ENCODE peak calls at places on chromosomes 4 and X, in five cellular contexts. O, V, L, B and N are unnamed samples.

GRCh38 chr4:1796486-1797204 is 3.6 kb downstream of the FGFR3 start:
- DNase-seq in B (no peak), V (no peak), L (no peak), O (no peak), N (no peak)

GRCh38 chr4:25449270-25449669 is 72.2 kb downstream of the ANAPC4 start:
- DNase-seq in O (no peak), B (no peak), V (no peak), L (no peak), N (no peak)

GRCh38 chr4:98113005-98113404 is 30.3 kb downstream of the STPG2 start:
- DNase-seq in O (peak), B (no peak), V (no peak), L (no peak), N (peak)

GRCh38 chrX:51420610-51421009 is 75.8 kb downstream of the NUDT11 start:
- DNase-seq in B (no peak), V (no peak), O (peak), L (no peak), N (no peak)

GRCh38 chrX:76850851-76851250 is 423.3 kb downstream of the MAGEE1 start:
- DNase-seq in O (no peak), V (no peak), L (no peak), B (no peak), N (no peak)

GRCh38 chrX:48511561-48511960 is 2.8 kb downstream of the PORCN start:
- DNase-seq in L (no peak), B (no peak), O (no peak), V (no peak), N (no peak)

GRCh38 chrX:46601283-46601682 is 27.7 kb downstream of the CHST7 start:
- DNase-seq in V (no peak), L (no peak), B (no peak), O (no peak), N (no peak)

GRCh38 chrX:42093756-42094155 is 170.4 kb upstream of the CASK start:
- DNase-seq in L (no peak), V (no peak), O (no peak), B (no peak), N (no peak)

GRCh38 chrX:2610246-2611170 is 80.6 kb upstream of the CD99 start:
- DNase-seq in O (no peak), B (no peak), L (no peak), V (no peak), N (no peak)

GRCh38 chrX:24672701-24673190 is 21.0 kb upstream of the POLA1 start:
- DNase-seq in O (no peak), V (no peak), L (no peak), B (no peak), N (no peak)

GRCh38 chr4:158376441-158376840 is 145.2 kb upstream of the RXFP1 start:
- DNase-seq in O (no peak), V (no peak), B (no peak), L (no peak), N (no peak)

GRCh38 chr4:102640669-102641068 is 120.1 kb downstream of the MANBA start:
- DNase-seq in L (no peak), V (no peak), B (no peak), O (peak), N (no peak)

GRCh38 chr4:73589261-73589847 is 30.9 kb downstream of the RASSF6 start:
- DNase-seq in L (no peak), B (no peak), V (no peak), O (peak), N (no peak)

GRCh38 chr4:76821661-76822060 is 76.3 kb downstream of the SOWAHB start:
- DNase-seq in L (no peak), B (no peak), O (no peak), V (no peak), N (no peak)

GRCh38 chr4:148530114-148530513 is 87.9 kb upstream of the NR3C2 start:
- DNase-seq in O (no peak), L (no peak), V (no peak), B (no peak), N (no peak)

GRCh38 chr4:78561677-78562076 is 10.1 kb downstream of the ANXA3 start:
- DNase-seq in B (no peak), V (no peak), O (no peak), L (no peak), N (no peak)

GRCh38 chr4:78560296-78560963 is 8.9 kb downstream of the ANXA3 start:
- DNase-seq in V (no peak), L (no peak), B (peak), O (peak), N (no peak)

GRCh38 chr4:78556655-78557054 is 5.1 kb downstream of the ANXA3 start:
- DNase-seq in O (peak), B (no peak), L (no peak), V (no peak), N (no peak)

GRCh38 chr4:78557841-78558240 is 6.3 kb downstream of the ANXA3 start:
- DNase-seq in B (no peak), V (no peak), O (no peak), L (no peak), N (no peak)

GRCh38 chr4:78558421-78558820 is 6.9 kb downstream of the ANXA3 start:
- DNase-seq in O (peak), L (no peak), B (no peak), V (no peak), N (no peak)
- H3K27ac ChIP-seq in O (peak), L (no peak), B (peak), V (no peak), N (no peak)

DNA sequence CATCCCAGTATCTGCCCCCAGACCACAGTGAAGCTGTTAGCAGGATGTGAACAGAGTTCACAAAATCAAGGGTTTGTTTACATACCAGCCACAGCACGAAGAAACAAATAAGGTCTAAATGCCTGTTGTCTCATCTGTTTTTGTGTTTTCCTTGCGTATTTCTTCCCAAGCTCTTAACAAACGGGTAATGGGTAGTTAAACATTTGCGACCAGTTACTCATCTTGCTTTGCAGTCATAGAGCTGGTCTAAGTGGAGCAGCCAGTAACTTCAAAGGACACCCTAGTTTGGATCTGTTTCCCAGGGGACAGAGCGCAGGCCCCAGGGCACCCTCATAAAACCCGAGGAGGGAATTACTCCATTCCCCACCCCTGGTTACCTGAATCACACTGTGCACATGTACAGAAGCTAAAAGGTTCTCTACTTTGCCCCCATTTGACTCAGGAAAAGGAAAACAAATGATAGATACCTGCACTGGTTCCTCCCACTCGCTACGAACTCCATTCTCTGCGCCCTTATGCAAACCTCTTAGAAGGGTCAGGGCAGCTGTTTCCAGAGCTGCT is 68.8 kb downstream of the MAML3 start:
- DNase-seq in L (no peak), O (no peak), V (no peak), B (no peak), N (no peak)
- H3K27ac ChIP-seq in L (no peak), O (no peak), V (no peak), B (peak), N (no peak)

DNA sequence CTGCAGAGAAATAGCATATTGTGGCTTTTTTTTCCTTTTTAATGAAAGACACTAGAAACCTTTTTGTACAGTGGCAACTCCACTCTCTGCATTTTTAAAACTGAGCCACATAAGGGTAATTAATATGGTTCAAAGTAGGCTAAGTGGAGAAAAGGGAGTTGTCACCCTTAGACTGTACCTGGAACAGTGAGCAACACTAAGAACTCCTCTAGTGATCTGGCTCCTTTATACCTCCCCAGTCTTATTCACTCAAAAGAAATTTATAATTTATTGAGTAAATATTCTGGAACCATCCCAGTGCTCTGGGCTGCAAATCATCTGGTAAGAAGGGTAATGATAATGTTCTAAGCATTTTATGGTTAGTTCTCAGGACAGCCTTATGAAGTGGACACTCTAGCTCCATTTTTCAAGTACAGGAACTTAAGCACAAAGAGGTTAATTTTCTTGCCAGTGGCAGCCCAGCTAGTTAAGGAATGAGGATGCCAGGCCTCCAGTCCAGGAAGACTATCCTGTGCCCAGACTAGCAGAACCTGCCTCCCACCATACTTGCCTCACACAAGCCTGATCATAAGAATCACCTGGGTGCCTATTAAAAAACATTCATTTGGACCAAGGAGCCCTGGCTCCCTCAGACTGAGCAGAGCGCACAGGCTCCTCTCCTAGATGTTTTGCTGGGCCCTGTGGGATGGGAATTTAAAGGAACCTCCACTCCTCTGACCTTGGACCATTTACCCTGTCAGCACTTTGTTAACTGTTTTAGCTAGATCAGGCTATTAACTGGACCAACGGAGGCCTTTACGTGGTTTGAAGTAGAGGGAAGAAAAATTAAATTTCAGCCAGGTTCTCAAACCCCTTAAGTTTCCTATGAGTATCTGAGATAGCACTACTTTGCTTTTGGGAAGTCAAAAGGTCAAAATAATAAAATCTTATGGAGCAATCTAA is 102.6 kb downstream of the PDE5A start:
- DNase-seq in L (no peak), O (no peak), V (no peak), B (no peak), N (no peak)
- H3K27ac ChIP-seq in L (no peak), O (no peak), V (no peak), B (no peak), N (no peak)

GRCh38 chr4:93830090-93830818 is 1.7 kb downstream of the ATOH1 start:
- DNase-seq in V (no peak), B (no peak), L (no peak), O (no peak), N (no peak)
- H3K27ac ChIP-seq in V (no peak), B (no peak), L (no peak), O (no peak), N (no peak)

DNA sequence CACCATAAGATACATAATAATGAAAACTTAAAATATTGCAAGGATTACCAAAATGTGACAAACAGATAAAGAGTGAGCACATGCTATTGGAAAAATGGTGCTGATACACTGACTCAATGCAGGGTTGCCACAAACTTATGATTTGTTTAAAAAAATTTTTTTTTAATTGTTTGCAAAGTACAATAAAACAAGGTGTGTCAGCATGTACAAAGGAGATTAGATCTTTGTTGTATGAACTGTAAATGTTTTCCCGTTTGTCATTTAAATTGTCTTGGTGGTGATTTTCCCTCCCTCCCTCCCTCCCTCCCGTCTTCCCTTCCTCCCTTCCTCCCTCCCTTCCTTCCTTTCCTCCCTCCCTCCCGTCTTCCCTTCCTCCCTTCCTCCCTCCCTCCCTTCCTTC is 31.4 kb downstream of the ANXA5 start:
- DNase-seq in V (no peak), O (no peak), L (no peak), B (no peak), N (no peak)
- H3K27ac ChIP-seq in V (no peak), O (no peak), L (no peak), B (no peak), N (no peak)

GRCh38 chrX:102832661-102833060 is 104.4 kb upstream of the RAB40AL start:
- DNase-seq in O (peak), L (no peak), V (no peak), B (peak), N (no peak)
- H3K27ac ChIP-seq in O (no peak), L (peak), V (no peak), B (no peak), N (no peak)